ENCODE peak calls at places on chromosome 21, in five cellular contexts. D is heart left ventricle, X is transverse colon, Q is esophagus squamous epithelium, Z is A549. L is an unnamed sample.

GRCh38 chr21:28473530-28474225 is 519.0 kb downstream of the LTN1 start:
- DNase-seq in D (no peak), Z (no peak), Q (no peak), X (no peak), L (no peak)

GRCh38 chr21:28872218-28872617 is 120.5 kb downstream of the LTN1 start:
- DNase-seq in D (no peak), Q (no peak), X (no peak), Z (no peak), L (peak)

GRCh38 chr21:38639782-38640750 is 141.8 kb upstream of the ERG start:
- DNase-seq in X (no peak), Q (no peak), D (no peak), Z (no peak), L (no peak)

GRCh38 chr21:29193907-29194306 is 63.5 kb downstream of the MAP3K7CL start:
- DNase-seq in Q (no peak), D (no peak), Z (no peak), X (no peak), L (no peak)

GRCh38 chr21:39313457-39314154 is at the start of gene BRWD1:
- DNase-seq in Z (peak), X (peak), D (peak), Q (peak), L (peak)

GRCh38 chr21:39685991-39686390 is 59.0 kb upstream of the IGSF5 start:
- DNase-seq in X (no peak), Z (no peak), Q (no peak), D (no peak), L (no peak)

GRCh38 chr21:32712043-32712442 is 15.8 kb downstream of the SYNJ1 start:
- DNase-seq in D (no peak), Z (no peak), Q (no peak), X (peak), L (no peak)

GRCh38 chr21:14545906-14546480 is at the start of gene SAMSN1:
- DNase-seq in D (peak), Z (no peak), Q (peak), X (peak), L (no peak)

GRCh38 chr21:21159253-21159899 is 161.2 kb downstream of the NCAM2 start:
- DNase-seq in Z (no peak), X (no peak), Q (no peak), D (no peak), L (no peak)

GRCh38 chr21:38841472-38841871 is 35.7 kb downstream of the ETS2 start:
- DNase-seq in X (no peak), D (no peak), Z (no peak), Q (no peak), L (peak)

GRCh38 chr21:40120944-40121575 is 253.8 kb downstream of the PCP4 start:
- DNase-seq in D (no peak), Z (peak), Q (no peak), X (no peak), L (no peak)

GRCh38 chr21:32705139-32705538 is 22.7 kb downstream of the SYNJ1 start:
- DNase-seq in Q (no peak), D (no peak), X (no peak), Z (no peak), L (no peak)

GRCh38 chr21:24217141-24217540 is 1390.1 kb downstream of the MRPL39 start:
- DNase-seq in Z (no peak), D (no peak), X (no peak), Q (no peak), L (no peak)

GRCh38 chr21:26834181-26834945 is 10.8 kb downstream of the ADAMTS1 start:
- DNase-seq in Q (no peak), Z (no peak), D (no peak), X (no peak), L (no peak)

GRCh38 chr21:38129711-38130110 is 127.1 kb upstream of the KCNJ15 start:
- DNase-seq in Z (no peak), Q (no peak), D (no peak), X (no peak), L (no peak)

GRCh38 chr21:29627905-29628304 is 311.9 kb downstream of the GRIK1 start:
- DNase-seq in Z (no peak), X (no peak), Q (no peak), D (no peak), L (no peak)

GRCh38 chr21:29189358-29189757 is 58.9 kb downstream of the MAP3K7CL start:
- DNase-seq in Q (no peak), X (no peak), D (no peak), Z (no peak), L (no peak)

GRCh38 chr21:21463456-21463855 is 465.2 kb downstream of the NCAM2 start:
- DNase-seq in Q (no peak), D (no peak), X (no peak), Z (no peak), L (no peak)

GRCh38 chr21:29851611-29852010 is 88.2 kb downstream of the GRIK1 start:
- DNase-seq in Q (no peak), X (no peak), D (no peak), Z (no peak), L (no peak)

GRCh38 chr21:39114871-39115658 is 68.2 kb downstream of the PSMG1 start:
- DNase-seq in D (no peak), Z (no peak), X (no peak), Q (no peak), L (peak)

GRCh38 chr21:17613242-17613676 is 558 bp upstream of the BTG3 start:
- DNase-seq in Q (no peak), X (peak), Z (no peak), D (peak), L (peak)

GRCh38 chr21:26964379-26964778 is 2.5 kb downstream of the ADAMTS5 start:
- DNase-seq in X (peak), D (peak), Z (no peak), Q (no peak), L (peak)

GRCh38 chr21:23131177-23131576 is 2133.0 kb downstream of the NCAM2 start:
- DNase-seq in Q (no peak), Z (no peak), D (no peak), X (no peak), L (no peak)

GRCh38 chr21:33330726-33331125 is 6.0 kb downstream of the IFNAR1 start:
- DNase-seq in X (peak), D (no peak), Z (no peak), Q (no peak), L (no peak)

GRCh38 chr21:35319684-35320083 is 270.6 kb upstream of the RUNX1 start:
- DNase-seq in D (no peak), X (no peak), Z (no peak), Q (no peak), L (no peak)

GRCh38 chr21:14773777-14774345 is 227.7 kb upstream of the SAMSN1 start:
- DNase-seq in X (peak), D (peak), Q (no peak), Z (no peak), L (no peak)

GRCh38 chr21:35113064-35113463 is 64.0 kb upstream of the RUNX1 start:
- DNase-seq in Z (no peak), Q (no peak), D (no peak), X (no peak), L (no peak)

GRCh38 chr21:31284797-31285397 is 59.2 kb downstream of the TIAM1 start:
- DNase-seq in Q (no peak), D (no peak), Z (no peak), X (no peak), L (no peak)

GRCh38 chr21:39037807-39038405 is 145.3 kb downstream of the PSMG1 start:
- DNase-seq in X (no peak), Q (no peak), D (no peak), Z (no peak), L (no peak)

GRCh38 chr21:38349111-38349746 is 92.4 kb downstream of the KCNJ15 start:
- DNase-seq in Z (no peak), D (no peak), Q (no peak), X (no peak), L (no peak)

GRCh38 chr21:15788847-15789548 is 59.2 kb downstream of the USP25 start:
- DNase-seq in X (no peak), Q (no peak), D (no peak), Z (no peak), L (no peak)

GRCh38 chr21:28436286-28436932 is 556.3 kb downstream of the LTN1 start:
- DNase-seq in X (no peak), Q (no peak), Z (no peak), D (no peak), L (no peak)

GRCh38 chr21:16241500-16241963 is 511.8 kb downstream of the USP25 start:
- DNase-seq in Z (peak), X (no peak), Q (no peak), D (no peak), L (no peak)

GRCh38 chr21:29332461-29333354 is 34.0 kb downstream of the BACH1 start:
- DNase-seq in X (no peak), Q (no peak), D (no peak), Z (no peak), L (no peak)

GRCh38 chr21:32795802-32796489 is 24.4 kb upstream of the PAXBP1 start:
- DNase-seq in D (no peak), X (no peak), Z (no peak), Q (no peak), L (no peak)

GRCh38 chr21:38343691-38344090 is 86.9 kb downstream of the KCNJ15 start:
- DNase-seq in Z (peak), X (no peak), D (no peak), Q (no peak), L (no peak)

GRCh38 chr21:44086636-44087425 is 20.4 kb upstream of the PWP2 start:
- DNase-seq in Z (no peak), X (no peak), Q (no peak), D (peak), L (no peak)
- TF ChIP-seq POLR2A in Z (no peak), X (no peak), Q (no peak), D (no peak), L (no peak)

DNA sequence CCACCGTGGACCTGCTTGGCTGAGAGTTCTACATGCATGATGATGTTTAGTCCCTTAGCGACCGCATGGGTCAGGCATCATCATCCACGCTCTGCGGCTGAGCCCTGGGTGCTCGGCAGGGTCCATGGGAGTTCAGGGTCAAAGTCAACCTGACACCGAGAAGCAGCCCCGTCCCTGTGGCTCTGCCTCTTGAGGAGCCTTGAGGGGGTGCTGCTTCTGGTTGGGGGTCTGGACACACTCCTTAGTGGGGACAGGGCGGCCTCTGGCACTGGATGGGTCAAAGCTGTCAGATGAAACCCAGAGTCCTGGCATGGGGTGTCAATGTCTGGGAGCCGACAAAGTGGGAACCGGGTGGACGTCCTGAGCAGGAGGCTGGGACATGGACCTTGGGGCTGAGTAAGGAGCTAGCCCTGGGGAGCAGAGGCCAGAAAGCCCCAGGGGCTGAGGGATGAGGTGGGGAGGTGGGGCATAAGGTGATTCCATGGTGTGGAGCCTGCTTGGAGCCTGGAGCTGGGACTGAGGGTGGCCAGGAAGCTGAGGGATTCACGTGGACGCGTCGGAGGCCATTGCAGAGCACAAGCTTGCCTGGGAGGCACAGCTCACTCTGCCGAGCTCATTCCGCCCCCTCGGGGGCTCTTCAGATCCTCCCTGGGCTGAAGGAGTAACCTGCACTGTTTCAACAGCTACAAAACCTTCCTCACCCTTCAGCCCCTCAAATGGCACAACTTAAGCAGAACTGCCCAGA is 53.9 kb downstream of the UMODL1 start:
- DNase-seq in X (no peak), Q (no peak), D (no peak), Z (no peak), L (no peak)
- H3K4me3 ChIP-seq in X (no peak), Q (no peak), D (no peak), Z (no peak), L (no peak)

GRCh38 chr21:25709684-25710265 is 24.9 kb downstream of the ATP5PF start:
- DNase-seq in Z (no peak), D (no peak), Q (no peak), X (no peak), L (no peak)
- TF ChIP-seq CTCF in Z (no peak), D (no peak), Q (no peak), X (no peak), L (no peak)

GRCh38 chr21:42010507-42011493 is 640 bp upstream of the ZBTB21 start:
- DNase-seq in Z (peak), Q (no peak), X (peak), D (peak), L (no peak)
- TF ChIP-seq POLR2A in Z (peak), Q (peak), X (peak), D (no peak), L (no peak)

GRCh38 chr21:45980697-45981096 is 873 bp upstream of the COL6A1 start:
- DNase-seq in X (no peak), D (no peak), Z (no peak), Q (no peak), L (no peak)
- H3K4me3 ChIP-seq in X (peak), D (peak), Z (peak), Q (peak), L (no peak)

DNA sequence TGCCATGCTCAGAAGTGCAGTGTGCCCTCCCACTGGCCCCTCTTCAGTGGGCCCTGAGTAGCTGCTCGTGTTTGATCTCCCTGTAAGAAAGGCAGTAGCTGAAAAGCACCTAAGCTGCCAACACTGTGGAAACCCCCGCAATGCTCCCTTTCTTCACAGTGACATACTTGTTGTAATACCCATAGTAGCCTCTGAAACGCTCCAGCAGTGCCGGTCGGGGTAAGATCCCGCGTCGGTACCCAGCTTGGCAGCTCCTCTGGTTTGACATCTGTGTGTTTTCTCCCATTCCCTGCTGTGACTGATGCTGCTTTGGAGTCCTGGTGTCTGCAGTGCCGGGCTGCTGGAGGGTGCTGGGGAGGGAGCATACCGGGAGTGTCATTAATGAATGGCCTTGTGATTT is 3.6 kb downstream of the CHAF1B start:
- DNase-seq in D (no peak), Z (no peak), Q (no peak), X (no peak), L (no peak)
- TF ChIP-seq CTCF in D (no peak), Z (no peak), Q (peak), X (no peak), L (no peak)

DNA sequence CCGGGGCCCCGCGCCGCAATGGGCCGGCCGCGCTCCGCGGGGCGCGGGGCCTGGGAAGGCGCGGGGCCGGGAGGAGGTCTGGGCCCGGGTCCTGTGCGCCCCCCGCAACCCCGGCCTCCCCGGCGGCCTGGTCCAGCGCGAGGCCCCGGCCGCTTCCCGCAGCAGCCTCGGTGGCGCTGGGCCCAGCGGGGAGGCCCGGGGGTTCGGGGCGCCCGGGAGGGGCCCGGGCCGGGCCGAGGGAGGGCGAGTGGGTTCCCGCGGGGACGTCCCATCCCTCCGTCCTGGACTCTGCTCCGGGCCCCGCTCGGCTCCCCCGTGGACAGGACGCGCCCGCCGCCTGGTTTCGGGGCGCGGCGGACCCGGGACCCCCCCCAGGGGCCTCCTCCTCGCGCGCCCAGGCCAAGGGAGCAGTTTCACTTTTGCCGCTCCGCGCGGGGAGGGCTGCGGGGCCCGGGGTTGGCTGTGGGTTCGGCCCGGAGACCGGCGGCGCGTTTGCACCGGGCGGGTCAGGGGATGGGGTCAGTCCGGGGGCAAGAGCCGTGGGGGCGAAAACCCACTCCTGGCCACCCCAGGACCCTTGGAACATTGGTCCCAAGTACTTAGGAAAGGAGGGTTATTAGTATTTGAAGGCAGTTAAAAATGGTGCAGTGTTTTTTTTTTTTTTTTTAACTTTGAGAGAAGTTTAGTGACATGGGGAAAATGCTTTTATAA is 603 bp downstream of the AGPAT3 start:
- DNase-seq in Z (peak), Q (no peak), X (peak), D (peak), L (no peak)
- TF ChIP-seq POLR2A in Z (no peak), Q (no peak), X (no peak), D (no peak), L (no peak)

L was measured in lower leg skin.